ENCODE peak calls at places on chromosomes 4 and X, in nine cellular contexts. H is OCI-LY7, S is GM23338, V is SK-N-SH, N is HCT116, C is PC-3, E is neural progenitor cell, B is MM.1S, U is hepatocyte. A is an unnamed sample.

GRCh38 chrX:67781132-67781531 is 237.3 kb downstream of the AR start:
- DNase-seq in H (no peak), S (no peak), V (no peak), N (no peak), C (no peak), E (no peak), B (no peak), U (no peak), A (peak)

GRCh38 chr4:102723511-102723910 is 37.3 kb downstream of the MANBA start:
- DNase-seq in H (no peak), S (no peak), V (no peak), N (no peak), C (no peak), E (no peak), B (no peak), U (no peak), A (peak)

GRCh38 chrX:54042609-54043010 is 1.7 kb downstream of the PHF8 start:
- DNase-seq in H (peak), S (peak), V (peak), N (peak), C (peak), E (peak), B (peak), U (peak), A (peak)

GRCh38 chr4:153131478-153132069 is 72.7 kb upstream of the TRIM2 start:
- DNase-seq in H (no peak), S (peak), V (no peak), N (no peak), C (no peak), E (no peak), B (no peak), U (no peak), A (peak)

GRCh38 chr4:153010137-153010536 is 74.0 kb downstream of the FHDC1 start:
- DNase-seq in H (no peak), S (no peak), V (no peak), N (no peak), C (no peak), E (no peak), B (no peak), U (no peak), A (no peak)

GRCh38 chrX:38347136-38347535 is 5.3 kb upstream of the OTC start:
- DNase-seq in H (no peak), S (peak), V (no peak), N (no peak), C (peak), E (no peak), B (no peak), U (peak), A (peak)

GRCh38 chr4:15657366-15657765 is 2.2 kb upstream of the FBXL5 start:
- DNase-seq in H (no peak), S (no peak), V (no peak), N (no peak), C (no peak), E (no peak), B (no peak), U (no peak), A (peak)

GRCh38 chr4:113781439-113782040 is 20.0 kb upstream of the CAMK2D start:
- DNase-seq in H (peak), S (peak), V (peak), N (no peak), C (peak), E (peak), B (peak), U (peak), A (peak)

GRCh38 chrX:40172169-40172979 is 74.6 kb upstream of the BCOR start:
- DNase-seq in H (peak), S (peak), V (no peak), N (no peak), C (peak), E (peak), B (no peak), U (peak), A (peak)

GRCh38 chr4:147492761-147493160 is 11.9 kb downstream of the EDNRA start:
- DNase-seq in H (no peak), S (no peak), V (no peak), N (no peak), C (no peak), E (no peak), B (no peak), U (no peak), A (peak)

GRCh38 chr4:91170756-91171155 is 1043.6 kb downstream of the CCSER1 start:
- DNase-seq in H (no peak), S (no peak), V (peak), N (no peak), C (peak), E (no peak), B (no peak), U (no peak), A (no peak)

GRCh38 chr4:2672082-2672481 is 84.1 kb downstream of the TNIP2 start:
- DNase-seq in H (no peak), S (no peak), V (no peak), N (no peak), C (no peak), E (no peak), B (no peak), U (no peak), A (no peak)

GRCh38 chr4:173489514-173489913 is 40.5 kb downstream of the HAND2 start:
- DNase-seq in H (no peak), S (no peak), V (no peak), N (no peak), C (no peak), E (no peak), B (no peak), U (no peak), A (peak)

GRCh38 chrX:12115377-12115776 is 22.9 kb upstream of the FRMPD4 start:
- DNase-seq in H (no peak), S (peak), V (no peak), N (no peak), C (peak), E (peak), B (no peak), U (no peak), A (no peak)

GRCh38 chr4:100826067-100826466 is 308.2 kb upstream of the EMCN start:
- DNase-seq in H (no peak), S (no peak), V (no peak), N (no peak), C (no peak), E (no peak), B (no peak), U (no peak), A (no peak)

GRCh38 chr4:123994917-123995316 is 598.3 kb downstream of the SPRY1 start:
- DNase-seq in H (no peak), S (peak), V (no peak), N (peak), C (peak), E (no peak), B (no peak), U (no peak), A (peak)

GRCh38 chr4:182142146-182143085 is 100.8 kb upstream of the TENM3 start:
- DNase-seq in H (no peak), S (peak), V (no peak), N (no peak), C (no peak), E (peak), B (no peak), U (peak), A (peak)

GRCh38 chrX:81779701-81780100 is 577.8 kb downstream of the SH3BGRL start:
- DNase-seq in H (no peak), S (no peak), V (no peak), N (no peak), C (peak), E (no peak), B (no peak), U (no peak), A (no peak)

GRCh38 chr4:6116696-6117285 is 83.6 kb downstream of the JAKMIP1 start:
- DNase-seq in H (no peak), S (no peak), V (no peak), N (no peak), C (no peak), E (no peak), B (no peak), U (no peak), A (no peak)

GRCh38 chr4:160136021-160136420 is 1033.1 kb downstream of the RAPGEF2 start:
- DNase-seq in H (no peak), S (no peak), V (no peak), N (no peak), C (peak), E (no peak), B (no peak), U (no peak), A (no peak)

GRCh38 chrX:68755726-68756125 is 73.1 kb upstream of the EFNB1 start:
- DNase-seq in H (no peak), S (no peak), V (no peak), N (no peak), C (no peak), E (no peak), B (no peak), U (no peak), A (no peak)

GRCh38 chrX:84907324-84907946 is 96.2 kb upstream of the APOOL start:
- DNase-seq in H (peak), S (peak), V (peak), N (no peak), C (peak), E (peak), B (peak), U (peak), A (peak)

GRCh38 chr4:118034061-118034785 is at the start of gene NDST3:
- DNase-seq in H (no peak), S (peak), V (peak), N (peak), C (peak), E (peak), B (peak), U (peak), A (peak)

GRCh38 chrX:4240541-4241194 is 527.2 kb upstream of the PRKX start:
- DNase-seq in H (peak), S (no peak), V (no peak), N (no peak), C (no peak), E (no peak), B (peak), U (no peak), A (no peak)

GRCh38 chrX:41090568-41091238 is 5.5 kb downstream of the USP9X start:
- DNase-seq in H (no peak), S (no peak), V (no peak), N (no peak), C (peak), E (no peak), B (no peak), U (peak), A (peak)

GRCh38 chr4:185576314-185576713 is 41.0 kb upstream of the PDLIM3 start:
- DNase-seq in H (no peak), S (no peak), V (no peak), N (no peak), C (no peak), E (no peak), B (no peak), U (no peak), A (no peak)

GRCh38 chr4:55125087-55125721 is at the start of gene KDR:
- DNase-seq in H (no peak), S (peak), V (peak), N (no peak), C (peak), E (peak), B (no peak), U (peak), A (peak)

GRCh38 chr4:77817304-77818076 is 1.7 kb downstream of the CNOT6L start:
- DNase-seq in H (peak), S (no peak), V (no peak), N (no peak), C (no peak), E (no peak), B (peak), U (peak), A (peak)

GRCh38 chr4:108173599-108174057 is 4.9 kb upstream of the LEF1 start:
- DNase-seq in H (no peak), S (no peak), V (no peak), N (no peak), C (no peak), E (no peak), B (no peak), U (no peak), A (no peak)

GRCh38 chr4:125389713-125390112 is 75.0 kb downstream of the FAT4 start:
- DNase-seq in H (no peak), S (no peak), V (no peak), N (no peak), C (peak), E (no peak), B (no peak), U (no peak), A (peak)

GRCh38 chr4:140937866-140938265 is 181.7 kb upstream of the TBC1D9 start:
- DNase-seq in H (no peak), S (no peak), V (peak), N (no peak), C (peak), E (no peak), B (no peak), U (no peak), A (peak)

GRCh38 chr4:91826186-91826585 is 477.6 kb upstream of the GRID2 start:
- DNase-seq in H (no peak), S (no peak), V (no peak), N (no peak), C (peak), E (no peak), B (no peak), U (no peak), A (no peak)

GRCh38 chrX:106608016-106608415 is 3.8 kb upstream of the RADX start:
- DNase-seq in H (no peak), S (peak), V (no peak), N (no peak), C (no peak), E (peak), B (no peak), U (no peak), A (no peak)

GRCh38 chr4:37665347-37666009 is 20.7 kb downstream of the RELL1 start:
- DNase-seq in H (no peak), S (no peak), V (no peak), N (no peak), C (no peak), E (no peak), B (no peak), U (no peak), A (no peak)

GRCh38 chr4:56310401-56310800 is 76.9 kb downstream of the AASDH start:
- DNase-seq in H (peak), S (no peak), V (no peak), N (no peak), C (no peak), E (no peak), B (no peak), U (no peak), A (no peak)

GRCh38 chrX:138929905-138930304 is 218.4 kb upstream of the FGF13 start:
- DNase-seq in H (no peak), S (no peak), V (no peak), N (no peak), C (no peak), E (no peak), B (no peak), U (no peak), A (no peak)

GRCh38 chr4:79408063-79408462 is at the start of gene GK2:
- DNase-seq in H (no peak), S (no peak), V (no peak), N (no peak), C (no peak), E (no peak), B (no peak), U (no peak), A (no peak)

GRCh38 chr4:79413486-79413885 is 5.5 kb upstream of the GK2 start:
- DNase-seq in H (no peak), S (no peak), V (no peak), N (no peak), C (no peak), E (no peak), B (no peak), U (no peak), A (no peak)

DNA sequence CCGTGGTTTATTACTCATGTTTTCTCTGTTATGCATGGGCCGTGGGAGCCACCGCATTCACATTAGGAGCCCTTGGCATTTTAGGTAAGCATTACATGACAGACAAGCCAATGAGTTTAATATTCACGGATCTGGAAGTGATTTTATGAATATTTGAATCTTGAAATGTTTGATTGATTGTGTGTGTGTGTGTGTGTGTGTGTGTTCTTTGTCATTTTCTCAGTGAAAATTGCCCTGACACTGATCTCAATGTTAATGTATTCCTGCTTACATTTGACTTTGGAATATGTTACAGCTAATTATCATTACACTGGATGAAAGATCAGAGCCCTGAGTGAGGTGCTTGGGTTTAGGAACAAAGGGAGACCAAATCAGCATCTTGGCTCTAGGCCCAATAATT is 5.0 kb upstream of the GK2 start:
- DNase-seq in H (no peak), S (no peak), V (no peak), N (no peak), C (no peak), E (no peak), B (no peak), U (no peak), A (no peak)
- TF ChIP-seq EZH2phosphoT487 in H (no peak), S (no peak), V (no peak), N (no peak), C (no peak), E (no peak), B (no peak), U (no peak), A (no peak)

GRCh38 chrX:123905334-123905733 is 45.5 kb downstream of the XIAP start:
- DNase-seq in H (no peak), S (no peak), V (no peak), N (no peak), C (no peak), E (no peak), B (no peak), U (no peak), A (no peak)
- TF ChIP-seq EZH2phosphoT487 in H (no peak), S (no peak), V (no peak), N (no peak), C (no peak), E (no peak), B (no peak), U (no peak), A (no peak)

GRCh38 chrX:134338527-134338926 is 101.5 kb downstream of the CCDC160 start:
- DNase-seq in H (peak), S (no peak), V (no peak), N (no peak), C (no peak), E (no peak), B (no peak), U (no peak), A (no peak)
- TF ChIP-seq EZH2phosphoT487 in H (no peak), S (no peak), V (no peak), N (no peak), C (no peak), E (no peak), B (no peak), U (no peak), A (no peak)

GRCh38 chrX:153499876-153500275 is 5.1 kb downstream of the BGN start:
- DNase-seq in H (no peak), S (no peak), V (peak), N (no peak), C (no peak), E (no peak), B (no peak), U (no peak), A (peak)
- TF ChIP-seq EZH2phosphoT487 in H (no peak), S (no peak), V (no peak), N (no peak), C (no peak), E (no peak), B (no peak), U (no peak), A (no peak)

GRCh38 chr4:169795585-169795984 is 37.8 kb upstream of the HPF1 start:
- DNase-seq in H (no peak), S (peak), V (no peak), N (no peak), C (peak), E (no peak), B (no peak), U (no peak), A (peak)
- TF ChIP-seq EZH2phosphoT487 in H (no peak), S (no peak), V (no peak), N (no peak), C (no peak), E (no peak), B (no peak), U (no peak), A (no peak)

DNA sequence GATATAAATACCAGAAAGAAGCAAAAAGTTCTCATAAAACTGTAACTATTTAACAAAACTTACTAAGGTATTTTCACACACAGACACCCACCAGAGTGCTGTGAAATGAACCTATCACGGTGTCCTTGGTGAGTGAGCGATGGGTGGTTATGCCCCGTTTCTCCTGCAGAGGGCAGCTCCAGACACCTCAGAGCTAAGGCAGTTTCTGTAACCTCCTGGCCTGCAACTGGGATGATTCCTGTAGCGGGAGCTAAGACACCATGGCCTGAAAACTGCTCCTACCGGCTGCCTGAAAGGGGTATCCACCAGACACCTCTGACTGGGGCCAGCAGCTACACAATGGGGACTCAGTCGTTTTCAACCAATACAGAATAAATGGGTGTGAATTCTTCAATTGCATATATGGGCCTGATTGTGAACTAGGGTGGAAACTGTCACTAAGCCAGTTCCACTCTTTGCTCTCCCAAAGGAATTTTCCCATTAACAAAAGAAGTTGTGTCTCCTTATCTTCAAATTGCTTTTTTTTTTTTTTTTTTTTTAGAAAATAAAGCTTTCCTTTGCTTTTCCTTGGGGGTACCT is 2375.8 kb upstream of the TENM3 start:
- DNase-seq in H (peak), S (peak), V (peak), N (peak), C (peak), E (peak), B (peak), U (peak), A (peak)
- TF ChIP-seq EZH2phosphoT487 in H (no peak), S (no peak), V (no peak), N (no peak), C (no peak), E (no peak), B (no peak), U (no peak), A (no peak)

A was measured in GM23248.